ENCODE peak calls at places on chromosomes 4 and X, in eight cellular contexts. R is thoracic aorta; V is CD8-positive, alpha-beta T cell; K is AG09319; E is HFFc6; C is coronary artery; A is dorsolateral prefrontal cortex; H is prostate gland. N is an unnamed sample.

GRCh38 chr4:24971192-24971591 is 58.4 kb upstream of the CCDC149 start:
- DNase-seq in R (no peak), V (no peak), K (no peak), E (no peak), C (no peak), A (no peak), H (no peak), N (no peak)

GRCh38 chrX:107025538-107025937 is 25.5 kb upstream of the MORC4 start:
- DNase-seq in R (no peak), V (no peak), K (no peak), E (peak), C (no peak), A (no peak), H (no peak), N (no peak)

GRCh38 chr4:88881227-88881569 is 175.8 kb downstream of the FAM13A start:
- DNase-seq in R (no peak), V (no peak), K (no peak), E (no peak), C (no peak), A (no peak), H (no peak), N (no peak)

GRCh38 chr4:155604718-155605601 is 61.7 kb upstream of the GUCY1A1 start:
- DNase-seq in R (peak), V (no peak), K (peak), E (peak), C (no peak), A (no peak), H (peak), N (no peak)

GRCh38 chr4:84849051-84849640 is 117.3 kb downstream of the WDFY3 start:
- DNase-seq in R (no peak), V (no peak), K (peak), E (no peak), C (no peak), A (no peak), H (no peak), N (no peak)

GRCh38 chr4:113540859-113541258 is 220.7 kb downstream of the CAMK2D start:
- DNase-seq in R (no peak), V (no peak), K (no peak), E (no peak), C (no peak), A (no peak), H (no peak), N (no peak)

GRCh38 chr4:25312496-25313193 is at the start of gene ZCCHC4:
- DNase-seq in R (peak), V (peak), K (peak), E (peak), C (peak), A (peak), H (peak), N (peak)

GRCh38 chr4:110629214-110629754 is 6.4 kb upstream of the PITX2 start:
- DNase-seq in R (no peak), V (no peak), K (no peak), E (no peak), C (no peak), A (no peak), H (no peak), N (no peak)

DNA sequence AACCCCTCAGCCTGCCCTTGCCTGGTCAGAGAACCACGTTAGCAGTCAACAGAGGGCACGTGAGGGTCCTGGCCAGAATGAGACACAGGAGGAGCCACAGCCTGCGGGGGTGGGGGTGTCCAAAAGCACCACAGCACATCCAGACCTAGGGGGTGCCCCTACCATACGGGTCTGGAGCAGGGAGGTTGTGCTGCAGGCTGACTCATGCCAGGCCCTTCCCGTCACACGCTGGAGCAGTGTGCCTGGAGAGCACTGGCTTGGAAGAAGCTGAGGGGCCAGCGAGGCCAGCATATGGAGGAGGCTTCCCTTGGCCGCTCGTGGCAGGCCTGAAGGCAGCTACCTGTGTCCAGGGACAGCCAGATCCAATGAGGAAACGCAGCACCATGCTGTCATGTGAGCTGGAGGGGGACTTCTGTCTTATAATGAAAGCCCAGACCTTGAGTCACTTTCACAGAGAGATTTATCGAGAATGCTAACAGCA is 1.5 kb upstream of the IRAK1 start:
- DNase-seq in R (no peak), V (no peak), K (no peak), E (peak), C (no peak), A (no peak), H (no peak), N (no peak)
- TF ChIP-seq CTCF in R (no peak), V (no peak), K (no peak), E (no peak), C (no peak), A (no peak), H (no peak), N (no peak)

GRCh38 chr4:108890491-108890890 is 127.6 kb upstream of the ETNPPL start:
- DNase-seq in R (no peak), V (no peak), K (no peak), E (no peak), C (no peak), A (no peak), H (no peak), N (no peak)
- TF ChIP-seq CTCF in R (no peak), V (no peak), K (no peak), E (no peak), C (no peak), A (no peak), H (no peak), N (no peak)

GRCh38 chr4:86818211-86818610 is 31.0 kb downstream of the SLC10A6 start:
- DNase-seq in R (no peak), V (no peak), K (no peak), E (no peak), C (no peak), A (no peak), H (no peak), N (no peak)

GRCh38 chr4:86816463-86817107 is 32.6 kb downstream of the SLC10A6 start:
- DNase-seq in R (no peak), V (no peak), K (peak), E (no peak), C (no peak), A (no peak), H (no peak), N (no peak)

GRCh38 chr4:86815653-86816052 is 33.5 kb downstream of the SLC10A6 start:
- DNase-seq in R (no peak), V (no peak), K (no peak), E (no peak), C (no peak), A (no peak), H (no peak), N (no peak)

GRCh38 chr4:86822136-86822535 is 27.0 kb downstream of the SLC10A6 start:
- DNase-seq in R (no peak), V (no peak), K (no peak), E (peak), C (no peak), A (no peak), H (no peak), N (no peak)

DNA sequence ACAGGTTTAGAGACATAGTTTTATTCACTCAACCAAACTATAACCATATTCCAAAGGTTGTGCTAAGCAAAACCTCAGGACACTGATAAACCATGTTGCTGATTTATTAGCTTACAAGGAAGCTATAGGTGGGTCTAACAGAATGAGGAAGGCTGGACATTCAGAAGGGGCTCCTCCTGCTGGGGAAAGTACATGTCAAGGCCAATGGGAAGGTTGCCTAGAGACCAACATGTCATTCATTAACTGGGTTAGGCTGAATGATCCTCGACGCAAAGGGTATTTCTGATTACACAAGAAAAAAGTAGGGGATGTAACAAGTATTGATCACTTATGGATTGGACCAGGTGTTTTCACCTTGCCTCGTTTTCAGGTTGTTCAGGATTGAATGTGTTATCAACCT is 30.3 kb downstream of the SLC10A6 start:
- DNase-seq in R (no peak), V (no peak), K (no peak), E (no peak), C (no peak), A (no peak), H (no peak), N (no peak)
- TF ChIP-seq CTCF in R (no peak), V (no peak), K (no peak), E (peak), C (no peak), A (no peak), H (no peak), N (no peak)

GRCh38 chr4:64911846-64912245 is 502.6 kb upstream of the TECRL start:
- DNase-seq in R (no peak), V (no peak), K (no peak), E (no peak), C (no peak), A (no peak), H (no peak), N (no peak)
- TF ChIP-seq CTCF in R (no peak), V (no peak), K (no peak), E (no peak), C (no peak), A (no peak), H (no peak), N (no peak)

GRCh38 chr4:141020801-141021261 is 112.4 kb downstream of the RNF150 start:
- DNase-seq in R (no peak), V (no peak), K (no peak), E (peak), C (no peak), A (no peak), H (no peak), N (no peak)
- TF ChIP-seq CTCF in R (no peak), V (no peak), K (no peak), E (no peak), C (no peak), A (no peak), H (no peak), N (no peak)